ENCODE peak calls at places on chromosomes 16 and 17, in seven cellular contexts. Q is adrenal gland, K is GM06990, Z is right cardiac atrium, W is MM.1S, A is HCT116, D is fibroblast of lung. I is an unnamed sample.

GRCh38 chr17:8122391-8122922 is 1.4 kb downstream of the HES7 start:
- DNase-seq in K (no peak), W (no peak), A (no peak), Q (no peak), D (peak), Z (peak), I (no peak)

GRCh38 chr16:17364319-17365210 is 106.2 kb downstream of the XYLT1 start:
- DNase-seq in K (no peak), W (no peak), D (peak), Q (no peak), A (no peak), Z (no peak), I (peak)

GRCh38 chr17:7632492-7632894 is 2.6 kb downstream of the SHBG start:
- DNase-seq in Z (peak), A (peak), K (no peak), D (peak), W (peak), Q (peak), I (peak)

GRCh38 chr17:37388266-37388665 is 12.5 kb downstream of the C17orf78 start:
- DNase-seq in K (no peak), W (no peak), D (no peak), A (no peak), Z (no peak), Q (no peak), I (no peak)

GRCh38 chr16:1983544-1984346 is at the start of gene GFER:
- DNase-seq in A (peak), Q (peak), K (peak), Z (peak), D (peak), W (peak), I (peak)

GRCh38 chr17:21513012-21513570 is 136.9 kb downstream of the KCNJ12 start:
- DNase-seq in D (peak), Z (peak), A (peak), W (peak), K (peak), Q (peak), I (peak)

GRCh38 chr17:72598705-72599104 is 477.9 kb downstream of the SOX9 start:
- DNase-seq in A (no peak), K (no peak), W (peak), Z (no peak), Q (no peak), D (no peak), I (no peak)

GRCh38 chr17:73030501-73030911 is 62.0 kb downstream of the SLC39A11 start:
- DNase-seq in Z (peak), W (no peak), A (no peak), Q (no peak), K (no peak), D (peak), I (no peak)

GRCh38 chr17:21678451-21679081 is 13.8 kb upstream of the KCNJ18 start:
- DNase-seq in K (no peak), D (no peak), Z (peak), Q (no peak), A (no peak), W (no peak), I (no peak)

GRCh38 chr17:64572682-64573154 is 65.9 kb downstream of the CEP95 start:
- DNase-seq in K (no peak), W (no peak), Z (no peak), Q (no peak), A (no peak), D (peak), I (peak)

GRCh38 chr16:15993541-15993940 is 44.1 kb downstream of the ABCC1 start:
- DNase-seq in D (no peak), Q (no peak), W (no peak), K (no peak), A (no peak), Z (no peak), I (no peak)

GRCh38 chr17:76382803-76383644 is 1.4 kb upstream of the SPHK1 start:
- DNase-seq in Z (peak), Q (no peak), W (peak), D (peak), A (no peak), K (peak), I (peak)

GRCh38 chr17:8799001-8799850 is at the start of gene MFSD6L:
- DNase-seq in D (no peak), W (no peak), Q (no peak), A (no peak), K (no peak), Z (no peak), I (no peak)

GRCh38 chr17:8162997-8163977 is 539 bp upstream of the VAMP2 start:
- DNase-seq in K (peak), A (no peak), Z (peak), Q (peak), W (no peak), D (no peak), I (no peak)

GRCh38 chr16:31010539-31010938 is at the start of gene STX1B:
- DNase-seq in K (no peak), A (no peak), Z (no peak), Q (no peak), W (no peak), D (peak), I (peak)

GRCh38 chr17:74919440-74920305 is 3.4 kb downstream of the USH1G start:
- DNase-seq in Z (no peak), D (peak), Q (no peak), W (peak), K (no peak), A (no peak), I (no peak)

GRCh38 chr16:63742150-63742549 is 1379.7 kb downstream of the CDH11 start:
- DNase-seq in D (no peak), Q (no peak), K (no peak), Z (no peak), A (no peak), W (no peak), I (no peak)

GRCh38 chr16:3510410-3510809 is 9.6 kb downstream of the CLUAP1 start:
- DNase-seq in K (no peak), D (no peak), A (no peak), Q (peak), Z (no peak), W (no peak), I (no peak)

GRCh38 chr17:77085916-77086432 is 54.8 kb upstream of the SEC14L1 start:
- DNase-seq in D (no peak), Z (no peak), W (peak), K (no peak), Q (no peak), A (no peak), I (no peak)

GRCh38 chr16:29975811-29976511 is 2.3 kb downstream of the TAOK2 start:
- DNase-seq in A (no peak), D (no peak), Q (no peak), W (no peak), K (no peak), Z (no peak), I (no peak)

GRCh38 chr17:48056246-48056745 is 8.1 kb downstream of the NFE2L1 start:
- DNase-seq in K (no peak), Z (peak), W (no peak), D (no peak), Q (peak), A (no peak), I (no peak)
- H3K4me3 ChIP-seq in K (no peak), Z (no peak), W (no peak), D (peak), Q (no peak), A (no peak), I (no peak)

GRCh38 chr17:39224778-39225307 is 902 bp downstream of the STAC2 start:
- DNase-seq in K (no peak), W (no peak), D (no peak), Z (no peak), Q (no peak), A (no peak), I (no peak)
- H3K4me3 ChIP-seq in K (no peak), W (no peak), D (no peak), Z (peak), Q (no peak), A (no peak), I (no peak)

DNA sequence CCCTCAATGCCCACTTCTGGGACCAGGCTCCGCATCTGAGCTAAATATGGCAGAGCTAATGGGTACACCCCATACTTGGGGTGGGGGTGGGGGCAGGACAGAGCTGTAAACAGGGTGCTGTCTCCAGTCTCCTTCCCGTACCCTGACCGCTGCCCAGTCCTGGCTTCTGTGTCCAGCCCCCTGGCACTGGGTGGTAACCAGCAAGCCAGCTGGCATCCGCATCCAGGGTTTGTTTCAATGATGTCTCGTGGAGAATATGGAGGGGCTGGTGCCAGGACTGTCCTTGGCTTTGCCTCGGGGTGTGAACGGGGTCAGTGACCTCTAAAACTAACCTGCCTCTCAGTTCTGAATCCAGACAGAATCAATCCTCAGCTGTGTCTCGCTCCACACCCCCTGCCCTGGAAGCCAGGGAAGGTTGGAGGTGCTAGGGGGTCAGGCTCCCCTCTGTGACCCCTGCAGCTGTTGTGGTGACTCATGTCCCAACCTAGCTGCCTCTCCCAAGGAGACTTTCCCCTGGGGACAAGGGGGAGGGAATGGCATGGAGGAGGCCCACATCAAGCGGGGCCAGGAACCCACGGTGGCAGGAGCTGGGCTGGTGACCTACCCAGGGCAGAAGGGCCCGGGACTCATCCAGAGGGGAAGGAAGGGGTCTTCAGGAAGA is 1.5 kb upstream of the PNMT start:
- DNase-seq in W (no peak), K (no peak), D (no peak), Z (peak), A (no peak), Q (peak), I (no peak)
- H3K4me3 ChIP-seq in W (no peak), K (no peak), D (no peak), Z (peak), A (no peak), Q (no peak), I (no peak)

GRCh38 chr17:29617125-29617480 is 5.6 kb downstream of the CORO6 start:
- DNase-seq in Q (peak), D (peak), K (peak), W (peak), A (peak), Z (peak), I (peak)

GRCh38 chr17:29619251-29619650 is 3.5 kb downstream of the CORO6 start:
- DNase-seq in D (peak), Q (no peak), A (no peak), Z (peak), K (no peak), W (peak), I (no peak)

GRCh38 chr17:29618272-29619065 is 4.2 kb downstream of the CORO6 start:
- DNase-seq in D (no peak), Z (no peak), A (no peak), W (no peak), K (no peak), Q (no peak), I (no peak)

GRCh38 chr17:29616300-29617048 is 6.2 kb downstream of the CORO6 start:
- DNase-seq in K (no peak), A (no peak), W (no peak), Q (no peak), D (no peak), Z (peak), I (no peak)

DNA sequence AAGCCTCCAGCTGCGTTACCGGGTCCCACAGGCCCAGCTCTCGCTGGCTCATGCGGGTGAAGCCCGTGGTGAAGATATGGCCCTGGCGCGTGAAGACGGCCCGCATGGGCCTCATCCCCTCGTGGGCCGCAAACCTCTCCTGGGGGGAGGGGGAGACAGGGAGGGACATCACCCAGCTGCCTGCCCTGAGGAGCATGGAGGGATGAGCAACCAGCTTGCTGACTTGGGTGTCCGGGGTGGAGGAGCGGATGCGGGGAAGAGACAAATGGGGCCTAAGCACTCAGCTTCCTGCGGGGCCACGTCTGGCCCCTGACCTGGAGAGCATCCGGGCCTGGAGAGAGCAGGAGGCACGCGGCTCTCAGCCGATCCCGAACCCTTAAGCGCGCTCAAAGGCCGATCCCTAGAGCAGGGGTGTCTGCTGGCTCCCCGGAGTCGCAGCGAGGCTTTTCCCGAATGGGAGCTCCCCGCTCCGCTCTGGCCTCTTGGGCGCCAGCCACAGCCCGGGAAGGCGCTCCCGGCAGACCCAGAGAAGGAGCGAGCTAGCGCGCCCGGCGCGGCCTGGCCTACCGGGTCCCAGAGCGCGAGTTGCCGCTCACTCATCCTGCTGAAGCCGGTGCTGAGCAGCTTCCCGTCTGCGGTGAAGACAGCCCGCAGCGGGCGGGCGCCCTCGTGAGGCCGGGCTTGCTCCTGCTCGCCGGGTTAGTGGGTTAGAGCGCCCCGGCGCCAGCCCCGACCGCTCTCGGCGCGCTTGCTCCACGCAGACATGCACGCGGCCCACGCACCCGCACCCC is 5.0 kb downstream of the CORO6 start:
- DNase-seq in Q (peak), A (peak), W (peak), Z (peak), D (peak), K (peak), I (peak)
- H3K4me3 ChIP-seq in Q (no peak), A (peak), W (peak), Z (peak), D (no peak), K (peak), I (peak)

GRCh38 chr16:88005148-88005547 is 53.9 kb downstream of the BANP start:
- DNase-seq in A (no peak), D (no peak), Z (peak), K (no peak), Q (no peak), W (no peak), I (no peak)
- H3K4me3 ChIP-seq in A (no peak), D (no peak), Z (no peak), K (no peak), Q (no peak), W (no peak), I (no peak)

GRCh38 chr16:85028638-85029412 is 1.2 kb downstream of the KIAA0513 start:
- DNase-seq in A (no peak), W (peak), K (peak), D (peak), Q (peak), Z (peak), I (peak)
- H3K4me3 ChIP-seq in A (peak), W (peak), K (peak), D (peak), Q (no peak), Z (peak), I (peak)

DNA sequence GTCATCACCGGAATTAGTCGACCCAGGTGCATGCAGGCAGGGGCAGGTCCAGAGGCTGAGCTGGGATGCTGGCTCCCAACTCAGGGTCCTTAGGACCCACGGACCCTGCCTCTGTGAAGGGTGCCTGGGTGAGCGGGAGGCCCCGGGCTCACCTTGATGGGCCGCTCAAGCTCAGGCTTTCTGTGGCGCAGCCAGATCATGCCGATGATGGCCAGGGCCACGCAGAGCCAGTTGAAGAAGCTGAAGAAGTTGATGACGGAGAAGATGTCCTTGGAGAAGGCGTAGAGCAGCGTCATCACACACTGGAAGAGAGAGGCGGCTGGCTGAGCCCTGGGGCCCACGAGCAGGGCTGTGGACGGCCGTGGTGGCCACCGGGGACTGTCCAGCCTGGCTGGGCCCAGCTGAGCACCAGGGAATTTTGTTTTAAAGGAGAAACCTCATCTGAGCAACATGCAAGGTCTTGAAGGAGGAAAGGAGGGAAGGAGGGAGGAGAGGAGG is 32.9 kb downstream of the SLC7A5 start:
- DNase-seq in Q (no peak), K (no peak), D (no peak), Z (no peak), W (no peak), A (no peak), I (no peak)
- H3K4me3 ChIP-seq in Q (no peak), K (no peak), D (no peak), Z (no peak), W (no peak), A (no peak), I (no peak)